ENCODE peak calls at places on chromosomes 11 and 22, in seven cellular contexts. O is GM12892, L is stomach, X is testis, M is heart left ventricle, T is A549, P is HCT116. G is an unnamed sample.
A peak's percentile ranks its signal among the peaks of the same experiment; 100 is the strongest.

GRCh38 chr22:25137577-25138525 is 61.8 kb upstream of the CRYBB3 start:
- DNase-seq in O (no peak), L (peak; percentile 71), X (no peak), M (no peak), T (no peak), P (peak; percentile 4), G (peak; percentile 9)

GRCh38 chr11:57599381-57599780 is 1.9 kb downstream of the SERPING1 start:
- DNase-seq in O (no peak), L (no peak), X (no peak), M (no peak), T (no peak), P (no peak), G (no peak)

GRCh38 chr11:1476946-1477736 is 9.4 kb downstream of the MOB2 start:
- DNase-seq in O (no peak), L (no peak), X (no peak), M (no peak), T (no peak), P (no peak), G (no peak)

GRCh38 chr11:47002366-47002765 is 65.8 kb downstream of the CSTPP1 start:
- DNase-seq in O (no peak), L (no peak), X (no peak), M (no peak), T (no peak), P (no peak), G (no peak)

GRCh38 chr11:66289548-66290331 is 797 bp upstream of the YIF1A start:
- DNase-seq in O (peak; percentile 90), L (peak; percentile 77), X (peak; percentile 77), M (peak; percentile 72), T (no peak), P (no peak), G (peak; percentile 82)

GRCh38 chr11:41789376-41789775 is 329.9 kb upstream of the LRRC4C start:
- DNase-seq in O (no peak), L (no peak), X (no peak), M (no peak), T (no peak), P (no peak), G (no peak)

GRCh38 chr11:110762596-110762995 is 50.4 kb upstream of the ARHGAP20 start:
- DNase-seq in O (no peak), L (no peak), X (no peak), M (no peak), T (no peak), P (no peak), G (no peak)

GRCh38 chr22:33405194-33405593 is 347.0 kb upstream of the SYN3 start:
- DNase-seq in O (no peak), L (no peak), X (no peak), M (peak; percentile 54), T (no peak), P (no peak), G (no peak)

GRCh38 chr11:126231725-126232459 is 20.3 kb downstream of the FAM118B start:
- DNase-seq in O (no peak), L (no peak), X (no peak), M (no peak), T (no peak), P (no peak), G (no peak)

GRCh38 chr11:86991341-86991740 is 36.1 kb upstream of the FZD4 start:
- DNase-seq in O (no peak), L (no peak), X (no peak), M (no peak), T (no peak), P (no peak), G (no peak)

GRCh38 chr11:47464479-47464878 is 15.5 kb upstream of the RAPSN start:
- DNase-seq in O (no peak), L (no peak), X (no peak), M (no peak), T (no peak), P (no peak), G (no peak)

GRCh38 chr11:19935507-19935906 is 222.9 kb downstream of the NAV2 start:
- DNase-seq in O (no peak), L (no peak), X (no peak), M (no peak), T (peak; percentile 31), P (no peak), G (no peak)

GRCh38 chr11:111957663-111958415 is 20.7 kb downstream of the DIXDC1 start:
- DNase-seq in O (no peak), L (no peak), X (no peak), M (no peak), T (no peak), P (no peak), G (no peak)

GRCh38 chr22:38412435-38413084 is 42.4 kb downstream of the KCNJ4 start:
- DNase-seq in O (peak; percentile 78), L (no peak), X (peak; percentile 63), M (no peak), T (no peak), P (no peak), G (peak; percentile 49)

GRCh38 chr22:30767656-30768055 is 73.0 kb downstream of the OSBP2 start:
- DNase-seq in O (no peak), L (no peak), X (no peak), M (no peak), T (no peak), P (no peak), G (no peak)

GRCh38 chr11:128207861-128208321 is 379.5 kb downstream of the ETS1 start:
- DNase-seq in O (no peak), L (no peak), X (no peak), M (no peak), T (peak; percentile 94), P (peak; percentile 77), G (no peak)

GRCh38 chr11:30635401-30635989 is 49.3 kb upstream of the MPPED2 start:
- DNase-seq in O (no peak), L (no peak), X (peak; percentile 63), M (peak; percentile 19), T (no peak), P (no peak), G (peak; percentile 2)

GRCh38 chr11:46238967-46239800 is 38.3 kb upstream of the CREB3L1 start:
- DNase-seq in O (peak; percentile 83), L (peak; percentile 85), X (peak; percentile 92), M (peak; percentile 89), T (peak; percentile 85), P (peak; percentile 62), G (peak; percentile 94)

GRCh38 chr22:48432721-48433518 is 1394.8 kb downstream of the BRD1 start:
- DNase-seq in O (no peak), L (no peak), X (no peak), M (no peak), T (peak; percentile 10), P (no peak), G (no peak)

GRCh38 chr11:71255323-71255722 is 2.9 kb upstream of the SHANK2 start:
- DNase-seq in O (no peak), L (peak; percentile 76), X (no peak), M (no peak), T (no peak), P (no peak), G (no peak)
- TF ChIP-seq POLR2A in O (no peak), L (no peak), X (no peak), M (no peak), T (no peak), P (no peak), G (no peak)

DNA sequence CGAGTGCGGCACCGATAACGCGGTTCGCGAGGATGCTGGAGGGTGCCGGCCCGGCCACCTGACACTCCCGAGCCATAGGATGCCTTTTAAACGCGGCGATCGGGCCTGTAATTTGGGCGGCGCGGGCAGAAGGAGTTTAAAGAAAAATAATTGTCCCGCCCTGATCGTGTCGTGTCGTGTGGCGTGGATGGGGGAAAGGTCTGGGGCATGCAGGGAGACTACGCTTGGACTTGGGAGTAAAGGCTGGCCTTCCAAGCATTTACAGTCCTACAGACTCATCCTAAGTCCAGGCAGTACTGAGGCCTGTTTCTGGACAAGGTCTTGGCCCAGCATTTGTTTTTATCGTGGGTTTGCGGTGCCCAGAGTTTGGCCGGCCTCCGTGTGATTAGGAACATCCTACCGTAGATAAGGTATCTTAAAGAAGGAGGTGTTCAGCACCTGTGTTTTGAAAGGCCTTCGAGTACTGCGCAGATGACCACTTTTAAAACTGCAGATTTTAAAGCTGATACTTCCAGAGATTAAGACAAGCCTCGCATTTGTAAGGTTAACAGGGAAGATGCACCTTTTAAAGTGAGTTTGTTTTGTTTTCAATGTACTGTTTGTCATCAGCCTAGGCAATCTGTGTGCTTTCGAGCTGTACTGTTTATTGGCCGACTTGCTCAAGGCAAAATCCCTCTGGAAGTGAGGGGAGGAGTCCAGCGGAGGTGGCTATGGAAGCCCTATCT is 1.5 kb downstream of the WEE1 start:
- DNase-seq in O (no peak), L (peak; percentile 44), X (peak; percentile 68), M (peak; percentile 70), T (peak; percentile 84), P (peak; percentile 56), G (peak; percentile 76)
- TF ChIP-seq POLR2A in O (no peak), L (no peak), X (no peak), M (peak; percentile 33), T (no peak), P (no peak), G (peak; percentile 76)

GRCh38 chr22:43923191-43923590 is 414 bp upstream of the PNPLA3 start:
- DNase-seq in O (no peak), L (no peak), X (no peak), M (no peak), T (no peak), P (no peak), G (no peak)

GRCh38 chr22:43925433-43926348 is 2.1 kb downstream of the PNPLA3 start:
- DNase-seq in O (no peak), L (no peak), X (no peak), M (no peak), T (no peak), P (no peak), G (no peak)

GRCh38 chr22:43926349-43926710 is 2.7 kb downstream of the PNPLA3 start:
- DNase-seq in O (no peak), L (no peak), X (no peak), M (no peak), T (no peak), P (no peak), G (no peak)

GRCh38 chr22:43922123-43922522 is 1.5 kb upstream of the PNPLA3 start:
- DNase-seq in O (no peak), L (no peak), X (no peak), M (no peak), T (no peak), P (no peak), G (peak; percentile 6)

GRCh38 chr22:43923631-43924548 is at the start of gene PNPLA3:
- DNase-seq in O (peak; percentile 74), L (peak; percentile 90), X (peak; percentile 96), M (peak; percentile 95), T (peak; percentile 71), P (peak; percentile 57), G (peak; percentile 67)
- TF ChIP-seq POLR2A in O (no peak), L (no peak), X (no peak), M (peak; percentile 66), T (peak; percentile 40), P (peak; percentile 81), G (no peak)

GRCh38 chr11:26779466-26779865 is 57.6 kb upstream of the SLC5A12 start:
- DNase-seq in O (no peak), L (no peak), X (no peak), M (no peak), T (no peak), P (no peak), G (no peak)

GRCh38 chr11:26780686-26781085 is 58.8 kb upstream of the SLC5A12 start:
- DNase-seq in O (no peak), L (no peak), X (no peak), M (no peak), T (no peak), P (no peak), G (no peak)

GRCh38 chr11:26778000-26778757 is 56.3 kb upstream of the SLC5A12 start:
- DNase-seq in O (no peak), L (no peak), X (no peak), M (no peak), T (no peak), P (no peak), G (no peak)

GRCh38 chr11:26782220-26782619 is 60.4 kb upstream of the SLC5A12 start:
- DNase-seq in O (no peak), L (no peak), X (no peak), M (no peak), T (no peak), P (no peak), G (no peak)

GRCh38 chr11:26783997-26784396 is 62.1 kb upstream of the SLC5A12 start:
- DNase-seq in O (no peak), L (no peak), X (no peak), M (no peak), T (no peak), P (no peak), G (no peak)
- TF ChIP-seq POLR2A in O (no peak), L (no peak), X (no peak), M (no peak), T (no peak), P (no peak), G (no peak)